ENCODE peak calls at places on chromosomes 4 and X, in four cellular contexts. N is PC-9, O is pancreas, A is tibial artery. J is an unnamed sample. For H3K4me1, the result is how much of the 10 kb centered on the place peaks cover.

GRCh38 chrX:110044531-110045249 is 41.8 kb downstream of the TMEM164 start:
- DNase-seq in N (no peak), O (no peak), A (no peak), J (no peak)

GRCh38 chr4:20420916-20421315 is 169.2 kb downstream of the SLIT2 start:
- DNase-seq in A (no peak), N (no peak), O (no peak), J (no peak)

GRCh38 chr4:26204911-26205368 is 115.9 kb upstream of the RBPJ start:
- DNase-seq in A (peak), N (no peak), O (peak), J (no peak)

GRCh38 chr4:156870861-156871260 is 100.7 kb downstream of the PDGFC start:
- DNase-seq in N (no peak), A (no peak), O (no peak), J (no peak)

GRCh38 chr4:47945930-47946726 is 31.7 kb upstream of the NFXL1 start:
- DNase-seq in A (no peak), N (no peak), O (no peak), J (no peak)

GRCh38 chr4:22897520-22898108 is 204.9 kb downstream of the GBA3 start:
- DNase-seq in N (peak), A (no peak), O (no peak), J (peak)

GRCh38 chr4:185339941-185340340 is 55.8 kb downstream of the LRP2BP start:
- DNase-seq in N (no peak), O (no peak), A (no peak), J (no peak)

GRCh38 chr4:38280323-38280706 is 320.1 kb downstream of the PTTG2 start:
- DNase-seq in A (no peak), O (no peak), N (no peak), J (no peak)

GRCh38 chrX:31658360-31658759 is 586.5 kb upstream of the FTHL17 start:
- DNase-seq in A (no peak), N (no peak), O (no peak), J (peak)

DNA sequence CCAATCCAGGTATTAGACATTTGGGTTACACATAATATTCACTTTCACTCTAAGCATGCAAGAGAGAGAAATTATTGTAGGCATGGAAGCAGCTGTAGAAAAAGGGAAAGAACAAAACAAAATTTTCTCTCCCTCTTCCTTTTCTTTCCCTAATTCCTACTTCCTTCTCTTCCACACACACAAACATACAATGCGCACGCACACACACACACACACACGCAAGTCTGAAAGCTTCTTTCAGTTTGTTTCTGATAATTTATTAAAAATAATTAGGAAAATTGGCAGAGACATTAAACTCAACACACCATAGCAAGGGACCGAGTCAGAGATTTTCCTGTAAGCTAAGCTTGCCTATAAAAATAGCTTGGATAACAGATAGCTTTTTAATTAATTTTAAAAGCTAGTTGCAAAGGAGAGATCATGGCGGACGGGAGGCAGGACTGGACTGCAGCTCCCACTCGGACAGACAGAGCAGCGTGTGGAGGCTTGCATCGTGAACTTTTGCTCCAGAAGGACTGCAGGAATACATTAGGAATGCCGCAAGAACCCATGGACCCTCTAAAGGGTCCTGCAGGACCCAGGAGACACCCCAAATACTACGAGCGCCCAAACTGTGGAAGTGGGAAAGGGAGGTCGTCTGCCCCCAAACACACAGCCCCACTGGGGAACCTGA is 92.6 kb upstream of the MAPK10 start:
- DNase-seq in O (no peak), A (no peak), N (no peak), J (no peak)
- H3K27ac ChIP-seq in O (peak), A (peak), N (peak), J (no peak)

DNA sequence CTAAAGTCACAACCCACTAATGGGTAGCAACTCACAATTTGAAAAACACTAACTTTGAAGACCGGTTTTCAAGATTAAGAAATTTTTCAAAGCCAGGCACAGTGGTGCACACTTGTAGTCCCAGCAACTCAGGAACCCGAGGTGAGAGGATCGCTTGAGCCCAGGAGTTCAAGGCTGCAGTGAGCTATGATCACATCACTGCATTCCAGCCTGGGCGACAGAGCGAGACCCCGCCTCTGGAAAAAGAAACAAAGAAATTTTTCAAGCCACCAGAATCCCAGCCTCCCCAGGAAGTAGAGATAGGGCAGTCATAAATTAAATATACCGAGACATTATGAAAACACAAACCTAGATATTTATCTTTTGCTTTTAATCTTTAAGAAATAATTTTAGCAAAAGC is 13.0 kb downstream of the SMARCA1 start:
- DNase-seq in O (no peak), A (no peak), N (no peak), J (no peak)
- H3K4me1 ChIP-seq in O (under half), A (under half), N (under half), J (under half)

DNA sequence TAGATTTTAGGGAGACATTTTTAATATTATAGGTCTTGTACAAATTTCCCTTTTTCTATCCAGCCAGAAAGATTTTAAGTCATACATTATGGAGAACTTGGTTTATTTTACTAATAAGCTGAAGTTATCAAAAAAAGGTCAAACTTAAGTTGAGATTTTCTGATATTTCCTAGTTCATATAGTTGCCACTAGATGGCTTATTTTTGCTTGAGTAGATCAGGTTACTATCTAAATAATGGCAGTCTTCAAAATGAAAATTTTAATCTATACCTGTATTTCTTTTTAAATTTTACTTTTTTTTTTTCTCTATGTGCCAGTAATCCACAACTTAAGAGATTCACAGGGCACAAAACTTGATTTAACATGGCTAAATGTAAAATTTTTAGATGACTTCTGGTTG is 52.3 kb downstream of the USP9X start:
- DNase-seq in N (no peak), A (no peak), O (no peak), J (no peak)
- TF ChIP-seq CTCF in N (peak), A (peak), O (peak), J (peak)

GRCh38 chrX:103628386-103629290 is at the start of gene TCEAL1:
- DNase-seq in N (no peak), A (peak), O (peak), J (no peak)
- H3K27ac ChIP-seq in N (peak), A (peak), O (peak), J (peak)

GRCh38 chrX:119467433-119467832 is 811 bp upstream of the SLC25A5 start:
- DNase-seq in A (no peak), O (no peak), N (no peak), J (no peak)
- H3K4me1 ChIP-seq in A (under half), O (under half), N (under half), J (under half)

GRCh38 chr4:123398151-123398802 is 1.7 kb downstream of the SPRY1 start:
- DNase-seq in O (peak), A (peak), N (peak), J (no peak)

GRCh38 chr4:123396294-123397275 is at the start of gene SPRY1:
- DNase-seq in O (peak), A (peak), N (peak), J (peak)

GRCh38 chr4:123397276-123398150 is 918 bp downstream of the SPRY1 start:
- DNase-seq in N (peak), A (peak), O (peak), J (peak)

GRCh38 chr4:123399638-123400358 is 3.2 kb downstream of the SPRY1 start:
- DNase-seq in O (no peak), A (no peak), N (no peak), J (peak)

GRCh38 chr4:123398803-123399637 is 2.4 kb downstream of the SPRY1 start:
- DNase-seq in A (peak), O (peak), N (peak), J (peak)
- TF ChIP-seq CTCF in A (no peak), O (no peak), N (peak), J (peak)

GRCh38 chr4:169202878-169203277 is 67.9 kb downstream of the SH3RF1 start:
- DNase-seq in A (no peak), N (no peak), O (no peak), J (no peak)
- H3K27ac ChIP-seq in A (no peak), N (no peak), O (peak), J (no peak)